ENCODE peak calls at places on chromosomes 12 and 14, in four cellular contexts. X is fibroblast of gingiva; L is stimulated activated CD4-positive, alpha-beta T cell treated with anti-CD3 and anti-CD28 coated beads, Interleukin-2, amount 100 ng/mL, for 24 hours; R is mucosa of descending colon. Y is an unnamed sample.

GRCh38 chr12:93135286-93136239 is 206.5 kb upstream of the EEA1 start:
- DNase-seq in X (peak; percentile 82), L (no peak), R (no peak), Y (no peak)

GRCh38 chr14:98350213-98350612 is 921.8 kb downstream of the BCL11B start:
- DNase-seq in X (no peak), L (no peak), R (no peak), Y (no peak)

GRCh38 chr12:121443911-121444841 is 44.3 kb downstream of the RNF34 start:
- DNase-seq in X (no peak), L (no peak), R (peak; percentile 75), Y (no peak)

GRCh38 chr12:107130830-107131760 is 37.7 kb upstream of the CRY1 start:
- DNase-seq in X (no peak), L (no peak), R (no peak), Y (no peak)

GRCh38 chr12:67068773-67069450 is 200.2 kb upstream of the CAND1 start:
- DNase-seq in X (peak; percentile 13), L (peak; percentile 59), R (peak; percentile 56), Y (peak; percentile 19)

GRCh38 chr14:68523994-68524725 is 268.7 kb downstream of the ZFP36L1 start:
- DNase-seq in X (peak; percentile 72), L (no peak), R (no peak), Y (no peak)

GRCh38 chr14:21095430-21096205 is 2.8 kb downstream of the ZNF219 start:
- DNase-seq in X (peak; percentile 38), L (no peak), R (no peak), Y (no peak)

GRCh38 chr12:104048162-104048561 is 1.8 kb downstream of the GLT8D2 start:
- DNase-seq in X (no peak), L (no peak), R (no peak), Y (no peak)

GRCh38 chr14:100711493-100711892 is 15.2 kb upstream of the DLK1 start:
- DNase-seq in X (no peak), L (no peak), R (no peak), Y (peak; percentile 52)

GRCh38 chr12:112261559-112261958 is 120.7 kb downstream of the HECTD4 start:
- DNase-seq in X (no peak), L (no peak), R (no peak), Y (no peak)

GRCh38 chr12:53244337-53244736 is 12.3 kb upstream of the RARG start:
- DNase-seq in X (no peak), L (no peak), R (no peak), Y (no peak)

Y was measured in heart right ventricle.